ENCODE peak calls at places on chromosomes 1 and 21, in five cellular contexts. Y, E, U, S and P are unnamed samples.

GRCh38 chr1:23768733-23769132 is 9.5 kb upstream of the PITHD1 start:
- DNase-seq in Y (no peak), E (no peak), U (no peak), S (no peak), P (no peak)

GRCh38 chr1:2979191-2980072 is 41.8 kb upstream of the ACTRT2 start:
- DNase-seq in Y (peak; percentile 33), E (no peak), U (no peak), S (peak; percentile 66), P (peak; percentile 68)

GRCh38 chr1:184982002-184982954 is 8.0 kb upstream of the NIBAN1 start:
- DNase-seq in Y (peak; percentile 48), E (peak; percentile 56), U (peak; percentile 77), S (peak; percentile 92), P (no peak)

GRCh38 chr1:223228931-223229528 is 86.0 kb upstream of the TLR5 start:
- DNase-seq in Y (peak; percentile 3), E (no peak), U (no peak), S (peak; percentile 32), P (no peak)

GRCh38 chr1:9079980-9080703 is 10.7 kb upstream of the SLC2A5 start:
- DNase-seq in Y (no peak), E (no peak), U (no peak), S (no peak), P (no peak)

GRCh38 chr1:64183380-64183984 is 19.9 kb upstream of the UBE2U start:
- DNase-seq in Y (no peak), E (no peak), U (no peak), S (no peak), P (no peak)

GRCh38 chr1:3858231-3858981 is 1.1 kb downstream of the DFFB start:
- DNase-seq in Y (no peak), E (peak; percentile 4), U (no peak), S (peak; percentile 82), P (no peak)

GRCh38 chr1:208595745-208596144 is 351.6 kb upstream of the PLXNA2 start:
- DNase-seq in Y (no peak), E (peak; percentile 65), U (no peak), S (no peak), P (no peak)

GRCh38 chr1:77040817-77041216 is 173.5 kb downstream of the ST6GALNAC5 start:
- DNase-seq in Y (no peak), E (no peak), U (no peak), S (no peak), P (no peak)

GRCh38 chr21:29904359-29905282 is 35.2 kb downstream of the GRIK1 start:
- DNase-seq in Y (no peak), E (no peak), U (no peak), S (no peak), P (no peak)

GRCh38 chr1:149962039-149962647 is 25.5 kb upstream of the MTMR11 start:
- DNase-seq in Y (no peak), E (peak; percentile 75), U (peak; percentile 68), S (no peak), P (no peak)

DNA sequence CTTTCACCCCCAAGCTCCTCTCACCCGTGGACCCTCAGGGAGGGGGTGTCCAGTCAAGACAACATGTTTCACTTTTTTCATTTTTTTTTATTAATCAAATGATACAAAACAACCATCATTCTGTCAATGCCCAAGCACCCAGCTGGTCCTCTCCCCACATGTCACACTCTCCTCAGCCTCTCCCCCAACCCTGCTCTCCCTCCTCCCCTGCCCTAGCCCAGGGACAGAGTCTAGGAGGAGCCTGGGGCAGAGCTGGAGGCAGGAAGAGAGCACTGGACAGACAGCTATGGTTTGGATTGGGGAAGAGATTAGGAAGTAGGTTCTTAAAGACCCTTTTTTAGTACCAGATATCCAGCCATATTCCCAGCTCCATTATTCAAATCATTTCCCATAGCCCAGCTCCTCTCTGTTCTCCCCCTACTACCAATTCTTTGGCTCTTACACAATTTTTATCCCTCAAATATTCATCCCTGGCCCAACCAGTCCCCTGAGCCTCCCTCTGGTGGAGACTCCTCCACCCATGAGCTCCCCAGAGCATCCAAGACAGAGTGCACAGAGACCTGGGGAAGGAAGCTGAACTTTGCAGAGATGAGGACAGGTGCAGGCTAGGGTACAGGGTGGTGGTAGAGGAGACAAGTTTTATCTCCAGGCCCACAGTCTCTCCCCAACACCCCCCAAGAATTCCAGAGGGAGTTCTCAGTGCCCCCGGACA is 1.4 kb upstream of the S100A16 start:
- DNase-seq in Y (no peak), E (no peak), U (no peak), S (no peak), P (no peak)
- TF ChIP-seq CTCF in Y (no peak), E (peak; percentile 41), U (no peak), S (no peak), P (no peak)

DNA sequence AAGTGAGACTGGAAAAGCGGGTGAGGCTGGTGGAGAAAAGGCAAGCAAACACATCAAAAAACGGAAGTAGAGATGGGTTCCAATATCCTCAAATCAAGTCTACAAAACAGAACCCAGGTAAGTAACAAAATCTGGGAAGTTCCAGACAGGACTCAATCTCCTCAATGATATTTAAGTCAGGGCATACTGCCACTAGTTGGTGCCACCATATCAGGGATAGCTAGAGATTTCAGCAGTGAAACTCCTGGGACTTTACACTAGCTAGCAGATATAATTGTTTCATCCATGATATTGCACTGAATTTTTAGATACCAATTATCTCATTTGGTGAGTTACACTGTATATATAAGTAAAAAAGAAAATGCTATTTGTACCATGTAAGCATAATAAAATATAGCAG is 52.0 kb downstream of the EYA3 start:
- DNase-seq in Y (no peak), E (no peak), U (no peak), S (no peak), P (no peak)
- TF ChIP-seq CTCF in Y (no peak), E (no peak), U (peak; percentile 24), S (no peak), P (no peak)

GRCh38 chr1:50415235-50416149 is 7.8 kb downstream of the DMRTA2 start:
- DNase-seq in Y (no peak), E (no peak), U (no peak), S (no peak), P (peak; percentile 66)

GRCh38 chr1:50416553-50417453 is 6.4 kb downstream of the DMRTA2 start:
- DNase-seq in Y (no peak), E (no peak), U (no peak), S (no peak), P (no peak)

GRCh38 chr1:50417487-50417886 is 5.8 kb downstream of the DMRTA2 start:
- DNase-seq in Y (no peak), E (no peak), U (no peak), S (no peak), P (no peak)

GRCh38 chr1:50414853-50415234 is 8.4 kb downstream of the DMRTA2 start:
- DNase-seq in Y (no peak), E (no peak), U (no peak), S (no peak), P (no peak)

DNA sequence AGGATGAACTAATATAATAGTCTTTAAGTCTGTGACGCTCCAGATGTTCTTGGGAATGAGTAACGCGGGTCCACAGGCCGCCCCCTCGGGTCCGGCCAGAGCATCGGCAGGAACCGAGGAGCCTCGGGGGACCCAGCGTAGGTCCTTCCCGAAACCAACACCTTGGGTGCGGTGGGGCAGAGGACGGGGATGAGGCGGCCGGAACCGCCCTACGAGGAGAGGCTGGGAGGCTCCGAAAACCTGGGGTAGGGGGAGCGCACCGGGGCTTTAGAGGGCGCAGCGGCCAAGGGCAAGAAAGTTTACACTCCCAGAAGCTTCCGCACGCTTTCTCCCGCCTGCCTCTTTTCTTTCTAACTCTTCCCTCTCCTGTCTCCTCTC is 7.1 kb downstream of the DMRTA2 start:
- DNase-seq in Y (no peak), E (no peak), U (no peak), S (no peak), P (no peak)
- TF ChIP-seq CTCF in Y (no peak), E (no peak), U (no peak), S (no peak), P (no peak)

GRCh38 chr1:226223786-226224244 is 351 bp downstream of the MIXL1 start:
- DNase-seq in Y (peak; percentile 53), E (no peak), U (no peak), S (peak; percentile 80), P (no peak)
- TF ChIP-seq CTCF in Y (no peak), E (no peak), U (no peak), S (no peak), P (peak; percentile 20)

GRCh38 chr1:70112838-70113237 is 92.5 kb downstream of the LRRC40 start:
- DNase-seq in Y (no peak), E (no peak), U (no peak), S (no peak), P (no peak)
- TF ChIP-seq CTCF in Y (no peak), E (peak; percentile 26), U (no peak), S (no peak), P (peak; percentile 25)

GRCh38 chr1:178513278-178513983 is 522 bp downstream of the TEX35 start:
- DNase-seq in Y (no peak), E (no peak), U (no peak), S (peak; percentile 53), P (no peak)
- TF ChIP-seq CTCF in Y (no peak), E (peak; percentile 29), U (no peak), S (no peak), P (peak; percentile 32)

GRCh38 chr21:25639922-25640670 is 1.0 kb downstream of the JAM2 start:
- DNase-seq in Y (peak; percentile 40), E (no peak), U (peak; percentile 5), S (peak; percentile 78), P (no peak)

GRCh38 chr21:25637846-25638245 is 1.2 kb upstream of the JAM2 start:
- DNase-seq in Y (no peak), E (no peak), U (no peak), S (no peak), P (no peak)

GRCh38 chr21:25640671-25641292 is 1.7 kb downstream of the JAM2 start:
- DNase-seq in Y (no peak), E (no peak), U (no peak), S (no peak), P (no peak)

GRCh38 chr21:25638634-25639166 is 358 bp upstream of the JAM2 start:
- DNase-seq in Y (no peak), E (no peak), U (no peak), S (no peak), P (no peak)

GRCh38 chr21:25639167-25639921 is at the start of gene JAM2:
- DNase-seq in Y (peak; percentile 65), E (no peak), U (peak; percentile 9), S (peak; percentile 86), P (peak; percentile 71)
- TF ChIP-seq CTCF in Y (no peak), E (peak; percentile 31), U (no peak), S (peak; percentile 38), P (peak; percentile 58)

GRCh38 chr1:50369830-50370229 is 53.4 kb downstream of the DMRTA2 start:
- DNase-seq in Y (no peak), E (no peak), U (no peak), S (no peak), P (no peak)
- TF ChIP-seq CTCF in Y (no peak), E (peak; percentile 64), U (no peak), S (no peak), P (no peak)